ENCODE peak calls at places on chromosome 13, in eight cellular contexts. B, U, R, T, Q, K, I and A are unnamed samples. For H3K9me3 and H3K36me3, the result is how much of the 10 kb centered on the place peaks cover.

GRCh38 chr13:106103779-106104178 is 431.7 kb downstream of the EFNB2 start:
- DNase-seq in B (no peak), U (no peak), R (no peak), T (no peak), Q (no peak), K (no peak), I (no peak), A (no peak)

GRCh38 chr13:99367663-99368448 is 60.7 kb upstream of the GPR183 start:
- DNase-seq in B (no peak), U (no peak), R (no peak), T (no peak), Q (no peak), K (no peak), I (no peak), A (no peak)

GRCh38 chr13:58032676-58033440 is 401.3 kb downstream of the PCDH17 start:
- DNase-seq in B (no peak), U (no peak), R (no peak), T (no peak), Q (no peak), K (no peak), I (no peak), A (no peak)

GRCh38 chr13:91482427-91482826 is 84.0 kb downstream of the GPC5 start:
- DNase-seq in B (no peak), U (no peak), R (no peak), T (no peak), Q (no peak), K (no peak), I (no peak), A (no peak)

GRCh38 chr13:67726979-67727378 is 496.8 kb upstream of the PCDH9 start:
- DNase-seq in B (no peak), U (peak), R (no peak), T (no peak), Q (no peak), K (no peak), I (no peak), A (no peak)

GRCh38 chr13:40383132-40383531 is 283.3 kb downstream of the FOXO1 start:
- DNase-seq in B (no peak), U (no peak), R (no peak), T (no peak), Q (no peak), K (no peak), I (no peak), A (no peak)

GRCh38 chr13:61128850-61129645 is 286.6 kb downstream of the PCDH20 start:
- DNase-seq in B (no peak), U (no peak), R (no peak), T (no peak), Q (no peak), K (no peak), I (no peak), A (no peak)

GRCh38 chr13:110390572-110390971 is 83.5 kb downstream of the COL4A2 start:
- DNase-seq in B (peak), U (no peak), R (no peak), T (no peak), Q (no peak), K (peak), I (no peak), A (no peak)

GRCh38 chr13:61600360-61601033 is 184.8 kb upstream of the PCDH20 start:
- DNase-seq in B (no peak), U (no peak), R (no peak), T (no peak), Q (no peak), K (no peak), I (no peak), A (no peak)

GRCh38 chr13:33445024-33445423 is 159.5 kb upstream of the STARD13 start:
- DNase-seq in B (no peak), U (no peak), R (no peak), T (no peak), Q (no peak), K (no peak), I (no peak), A (no peak)

GRCh38 chr13:41064493-41064892 is 3.2 kb downstream of the WBP4 start:
- DNase-seq in B (peak), U (no peak), R (no peak), T (no peak), Q (no peak), K (peak), I (no peak), A (no peak)

GRCh38 chr13:94272038-94272437 is 207.4 kb downstream of the DCT start:
- DNase-seq in B (peak), U (no peak), R (no peak), T (no peak), Q (no peak), K (peak), I (no peak), A (no peak)

GRCh38 chr13:45137501-45137880 is 17.2 kb downstream of the GTF2F2 start:
- DNase-seq in B (no peak), U (no peak), R (no peak), T (no peak), Q (no peak), K (no peak), I (no peak), A (no peak)
- H3K9me3 ChIP-seq in B (under half), U (under half), R (under half), T (under half), Q (under half), K (under half), I (under half), A (under half)

DNA sequence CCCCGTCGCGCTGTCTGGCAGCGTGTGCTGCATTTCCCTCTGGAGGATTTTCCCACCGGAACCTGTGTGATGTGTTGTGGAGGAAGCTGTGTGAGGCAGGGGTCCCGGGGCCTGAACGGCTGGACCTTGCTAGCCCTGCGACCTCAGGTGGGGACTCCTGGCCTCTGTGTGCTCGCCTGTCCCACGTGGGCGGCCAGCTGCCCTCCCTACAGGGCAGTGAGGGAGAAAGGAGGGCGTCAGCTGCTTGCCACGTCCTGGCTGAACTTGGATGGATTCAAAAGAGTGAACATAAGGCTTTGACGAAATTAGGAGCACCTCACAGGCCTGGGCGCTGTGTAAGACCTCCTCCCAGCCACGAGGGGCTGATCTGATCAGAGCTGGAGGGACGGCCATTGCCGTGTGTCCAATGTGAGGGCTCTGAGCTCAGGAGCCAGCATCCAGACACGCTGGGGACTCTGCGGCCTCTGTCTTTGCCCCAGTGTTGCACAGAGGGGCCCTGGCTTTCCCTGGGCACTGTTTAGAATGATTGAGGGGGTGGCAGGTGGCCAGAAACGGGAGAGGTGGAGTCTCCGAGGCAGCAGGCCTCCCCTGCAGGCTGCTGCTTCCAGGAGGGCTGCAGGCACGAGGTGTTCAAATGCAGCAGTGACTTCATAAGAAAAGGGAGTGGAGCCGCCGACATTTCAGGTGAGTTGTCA is 13.0 kb downstream of the TFDP1 start:
- DNase-seq in B (no peak), U (no peak), R (no peak), T (peak), Q (no peak), K (no peak), I (no peak), A (no peak)
- H3K36me3 ChIP-seq in B (under half), U (under half), R (half or more), T (under half), Q (under half), K (under half), I (under half), A (under half)

DNA sequence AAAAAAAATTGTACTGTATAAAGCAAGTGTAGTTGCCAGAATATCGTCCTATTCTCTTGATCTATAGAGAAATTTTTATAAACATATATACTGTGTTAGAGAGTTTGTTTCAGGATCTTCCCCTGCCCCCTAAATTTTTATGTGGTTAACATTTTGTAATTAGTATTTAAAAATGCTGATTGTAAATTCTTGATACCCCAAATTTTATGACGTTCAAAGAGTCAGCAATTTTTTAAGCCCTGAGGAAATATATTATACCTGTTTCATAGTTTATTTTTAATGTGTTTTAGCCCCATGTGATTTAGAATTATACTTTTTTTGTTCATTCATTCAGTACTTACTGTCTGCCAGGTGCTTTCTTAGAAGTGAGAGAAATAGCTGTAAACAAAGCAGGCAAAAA is 7.3 kb upstream of the KCTD4 start:
- DNase-seq in B (no peak), U (no peak), R (no peak), T (no peak), Q (no peak), K (no peak), I (no peak), A (no peak)
- H3K4me3 ChIP-seq in B (no peak), U (no peak), R (no peak), T (peak), Q (no peak), K (no peak), I (no peak), A (no peak)

DNA sequence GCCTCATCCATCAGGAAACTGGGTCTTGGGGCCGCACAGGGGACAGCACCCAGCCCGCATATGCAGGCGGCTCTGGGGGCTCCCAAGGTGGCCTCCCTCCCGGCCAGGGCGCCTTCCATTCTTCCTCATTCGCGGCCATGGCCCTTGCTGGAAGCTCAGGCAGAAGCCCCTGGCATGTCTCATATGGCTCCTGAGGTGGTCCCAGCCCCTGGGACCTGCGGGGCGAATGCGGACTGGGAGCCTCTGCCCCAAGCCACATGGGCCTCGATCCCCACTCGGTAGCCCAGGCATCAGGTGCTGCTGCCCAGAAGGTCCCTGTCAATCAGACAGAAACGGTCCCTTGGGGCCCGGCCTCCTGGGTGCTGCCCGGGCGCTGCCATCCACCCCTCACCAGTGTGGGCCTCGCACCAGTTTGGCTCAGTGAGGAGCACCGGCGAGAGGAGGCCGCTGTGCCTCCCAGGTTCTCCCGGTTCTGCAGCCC is 301.6 kb downstream of the TEX29 start:
- DNase-seq in B (no peak), U (no peak), R (no peak), T (no peak), Q (no peak), K (no peak), I (no peak), A (no peak)
- H3K9me3 ChIP-seq in B (half or more), U (under half), R (under half), T (under half), Q (under half), K (under half), I (under half), A (under half)

GRCh38 chr13:52024481-52024880 is at the start of gene UTP14C:
- DNase-seq in B (peak), U (no peak), R (no peak), T (no peak), Q (no peak), K (no peak), I (no peak), A (no peak)
- H3K36me3 ChIP-seq in B (under half), U (under half), R (half or more), T (half or more), Q (under half), K (under half), I (under half), A (under half)

GRCh38 chr13:77918391-77919261 is at the start of gene EDNRB:
- DNase-seq in B (peak), U (peak), R (no peak), T (peak), Q (peak), K (peak), I (no peak), A (no peak)
- H3K4me3 ChIP-seq in B (peak), U (peak), R (no peak), T (peak), Q (peak), K (peak), I (no peak), A (no peak)

GRCh38 chr13:26538363-26539317 is 18.8 kb upstream of the WASF3 start:
- DNase-seq in B (no peak), U (no peak), R (no peak), T (no peak), Q (no peak), K (no peak), I (no peak), A (no peak)
- H3K9me3 ChIP-seq in B (under half), U (under half), R (under half), T (under half), Q (under half), K (under half), I (under half), A (under half)